ENCODE peak calls at places on chromosomes 12 and 14, in ten cellular contexts. T, R, E, G, F, H, A, K, P and X are unnamed samples.

GRCh38 chr14:103232338-103232808 is 101.7 kb upstream of the EIF5 start:
- DNase-seq in T (no peak), R (no peak), E (no peak), G (no peak), F (no peak), H (no peak), A (no peak), K (no peak), P (no peak), X (peak)

GRCh38 chr14:30710870-30711269 is 88.8 kb downstream of the SCFD1 start:
- DNase-seq in T (no peak), R (peak), E (no peak), G (no peak), F (peak), H (peak), A (no peak), K (peak), P (no peak), X (no peak)

GRCh38 chr14:92967346-92967926 is 44.5 kb downstream of the CHGA start:
- DNase-seq in T (no peak), R (peak), E (no peak), G (no peak), F (peak), H (no peak), A (no peak), K (no peak), P (no peak), X (no peak)

GRCh38 chr14:46686652-46687051 is 35.1 kb upstream of the RPL10L start:
- DNase-seq in T (no peak), R (no peak), E (no peak), G (no peak), F (no peak), H (no peak), A (no peak), K (no peak), P (no peak), X (no peak)

GRCh38 chr12:39503445-39503844 is 60.5 kb upstream of the KIF21A start:
- DNase-seq in T (no peak), R (peak), E (no peak), G (no peak), F (peak), H (peak), A (no peak), K (no peak), P (peak), X (no peak)

GRCh38 chr14:80325688-80326087 is 114.4 kb upstream of the DIO2 start:
- DNase-seq in T (peak), R (no peak), E (no peak), G (no peak), F (no peak), H (no peak), A (no peak), K (no peak), P (no peak), X (no peak)

GRCh38 chr14:68910540-68910939 is 68.6 kb downstream of the ACTN1 start:
- DNase-seq in T (no peak), R (no peak), E (no peak), G (no peak), F (no peak), H (no peak), A (no peak), K (no peak), P (no peak), X (no peak)

GRCh38 chr12:88924162-88924561 is 343.9 kb upstream of the KITLG start:
- DNase-seq in T (no peak), R (no peak), E (no peak), G (no peak), F (no peak), H (no peak), A (no peak), K (no peak), P (no peak), X (no peak)

GRCh38 chr12:25839470-25839869 is 119.0 kb upstream of the RASSF8 start:
- DNase-seq in T (no peak), R (no peak), E (peak), G (no peak), F (peak), H (peak), A (no peak), K (no peak), P (no peak), X (peak)

GRCh38 chr12:124466200-124467128 is 100.9 kb downstream of the NCOR2 start:
- DNase-seq in T (no peak), R (no peak), E (no peak), G (peak), F (no peak), H (peak), A (no peak), K (peak), P (no peak), X (no peak)